ENCODE peak calls at places on chromosomes 1 and 21, in six cellular contexts. One of them, this sample, is unnamed.

GRCh38 chr1:226643701-226644540 is 95.2 kb downstream of the ITPKB start:
- DNase-seq in mucosa of descending colon: peak; percentile 41
- DNase-seq in vagina: no peak
- DNase-seq in neural progenitor cell: no peak
- DNase-seq in psoas muscle: peak; percentile 11
- DNase-seq in GM23338: no peak
- DNase-seq in this sample: peak; percentile 86

GRCh38 chr1:246632584-246633168 is 66.4 kb downstream of the CNST start:
- DNase-seq in mucosa of descending colon: no peak
- DNase-seq in vagina: no peak
- DNase-seq in neural progenitor cell: peak; percentile 8
- DNase-seq in psoas muscle: no peak
- DNase-seq in GM23338: no peak
- DNase-seq in this sample: no peak

GRCh38 chr21:45390121-45390751 is 14.7 kb upstream of the COL18A1 start:
- DNase-seq in mucosa of descending colon: peak; percentile 15
- DNase-seq in vagina: no peak
- DNase-seq in neural progenitor cell: no peak
- DNase-seq in psoas muscle: peak; percentile 6
- DNase-seq in GM23338: no peak
- DNase-seq in this sample: peak; percentile 34

GRCh38 chr1:100988121-100988520 is 37.5 kb downstream of the DPH5 start:
- DNase-seq in mucosa of descending colon: no peak
- DNase-seq in vagina: no peak
- DNase-seq in neural progenitor cell: no peak
- DNase-seq in psoas muscle: no peak
- DNase-seq in GM23338: no peak
- DNase-seq in this sample: no peak

GRCh38 chr21:33332143-33332542 is 7.4 kb downstream of the IFNAR1 start:
- DNase-seq in mucosa of descending colon: no peak
- DNase-seq in vagina: no peak
- DNase-seq in neural progenitor cell: no peak
- DNase-seq in psoas muscle: no peak
- DNase-seq in GM23338: no peak
- DNase-seq in this sample: no peak

GRCh38 chr21:26499475-26499874 is 73.6 kb downstream of the CYYR1 start:
- DNase-seq in mucosa of descending colon: no peak
- DNase-seq in vagina: no peak
- DNase-seq in neural progenitor cell: no peak
- DNase-seq in psoas muscle: no peak
- DNase-seq in GM23338: no peak
- DNase-seq in this sample: no peak

GRCh38 chr1:185017338-185017737 is 28.0 kb upstream of the RNF2 start:
- DNase-seq in mucosa of descending colon: no peak
- DNase-seq in vagina: no peak
- DNase-seq in neural progenitor cell: no peak
- DNase-seq in psoas muscle: no peak
- DNase-seq in GM23338: no peak
- DNase-seq in this sample: no peak

GRCh38 chr1:166020229-166020628 is 146.6 kb downstream of the FAM78B start:
- DNase-seq in mucosa of descending colon: no peak
- DNase-seq in vagina: no peak
- DNase-seq in neural progenitor cell: no peak
- DNase-seq in psoas muscle: no peak
- DNase-seq in GM23338: no peak
- DNase-seq in this sample: no peak

GRCh38 chr1:21229246-21230000 is 52.7 kb upstream of the EIF4G3 start:
- DNase-seq in mucosa of descending colon: no peak
- DNase-seq in vagina: no peak
- DNase-seq in neural progenitor cell: no peak
- DNase-seq in psoas muscle: no peak
- DNase-seq in GM23338: no peak
- DNase-seq in this sample: no peak

GRCh38 chr1:181659348-181659957 is 176.1 kb downstream of the CACNA1E start:
- DNase-seq in mucosa of descending colon: no peak
- DNase-seq in vagina: no peak
- DNase-seq in neural progenitor cell: no peak
- DNase-seq in psoas muscle: no peak
- DNase-seq in GM23338: peak; percentile 23
- DNase-seq in this sample: no peak

GRCh38 chr1:214305164-214305751 is 24.3 kb downstream of the SMYD2 start:
- DNase-seq in mucosa of descending colon: no peak
- DNase-seq in vagina: no peak
- DNase-seq in neural progenitor cell: no peak
- DNase-seq in psoas muscle: no peak
- DNase-seq in GM23338: no peak
- DNase-seq in this sample: no peak

GRCh38 chr1:203556047-203556851 is 62.3 kb downstream of the OPTC start:
- DNase-seq in mucosa of descending colon: peak; percentile 31
- DNase-seq in vagina: peak; percentile 90
- DNase-seq in neural progenitor cell: peak; percentile 50
- DNase-seq in psoas muscle: peak; percentile 75
- DNase-seq in GM23338: peak; percentile 82
- DNase-seq in this sample: no peak

GRCh38 chr1:26696645-26697440 is 1.0 kb downstream of the ARID1A start:
- DNase-seq in mucosa of descending colon: peak; percentile 71
- DNase-seq in vagina: no peak
- DNase-seq in neural progenitor cell: peak; percentile 61
- DNase-seq in psoas muscle: peak; percentile 43
- DNase-seq in GM23338: no peak
- DNase-seq in this sample: peak; percentile 75

GRCh38 chr1:6485937-6486250 is 5.6 kb downstream of the PLEKHG5 start:
- DNase-seq in mucosa of descending colon: no peak
- DNase-seq in vagina: no peak
- DNase-seq in neural progenitor cell: no peak
- DNase-seq in psoas muscle: no peak
- DNase-seq in GM23338: no peak
- DNase-seq in this sample: no peak

GRCh38 chr1:111904478-111905218 is 84.8 kb downstream of the KCND3 start:
- DNase-seq in mucosa of descending colon: no peak
- DNase-seq in vagina: no peak
- DNase-seq in neural progenitor cell: peak; percentile 85
- DNase-seq in psoas muscle: no peak
- DNase-seq in GM23338: peak; percentile 42
- DNase-seq in this sample: no peak

GRCh38 chr1:206503591-206504362 is 3.6 kb upstream of the RASSF5 start:
- DNase-seq in mucosa of descending colon: peak; percentile 27
- DNase-seq in vagina: no peak
- DNase-seq in neural progenitor cell: no peak
- DNase-seq in psoas muscle: peak; percentile 64
- DNase-seq in GM23338: no peak
- DNase-seq in this sample: no peak

GRCh38 chr21:39705849-39706248 is 39.1 kb upstream of the IGSF5 start:
- DNase-seq in mucosa of descending colon: no peak
- DNase-seq in vagina: no peak
- DNase-seq in neural progenitor cell: no peak
- DNase-seq in psoas muscle: no peak
- DNase-seq in GM23338: no peak
- DNase-seq in this sample: no peak

GRCh38 chr21:41895643-41896493 is 16.7 kb upstream of the PRDM15 start:
- DNase-seq in mucosa of descending colon: no peak
- DNase-seq in vagina: no peak
- DNase-seq in neural progenitor cell: no peak
- DNase-seq in psoas muscle: no peak
- DNase-seq in GM23338: peak; percentile 56
- DNase-seq in this sample: no peak

GRCh38 chr1:91499904-91500755 is 521 bp upstream of the CDC7 start:
- DNase-seq in mucosa of descending colon: no peak
- DNase-seq in vagina: no peak
- DNase-seq in neural progenitor cell: peak; percentile 3
- DNase-seq in psoas muscle: no peak
- DNase-seq in GM23338: peak; percentile 24
- DNase-seq in this sample: no peak

GRCh38 chr1:27724961-27725373 is 794 bp upstream of the FAM76A start:
- DNase-seq in mucosa of descending colon: peak; percentile 46
- DNase-seq in vagina: peak; percentile 90
- DNase-seq in neural progenitor cell: peak; percentile 41
- DNase-seq in psoas muscle: peak; percentile 36
- DNase-seq in GM23338: peak; percentile 83
- DNase-seq in this sample: no peak

GRCh38 chr1:110952031-110952430 is 11.7 kb downstream of the LRIF1 start:
- DNase-seq in mucosa of descending colon: no peak
- DNase-seq in vagina: no peak
- DNase-seq in neural progenitor cell: no peak
- DNase-seq in psoas muscle: no peak
- DNase-seq in GM23338: no peak
- DNase-seq in this sample: no peak

GRCh38 chr1:59427155-59427554 is 130.3 kb downstream of the FGGY start:
- DNase-seq in mucosa of descending colon: no peak
- DNase-seq in vagina: no peak
- DNase-seq in neural progenitor cell: no peak
- DNase-seq in psoas muscle: peak; percentile 80
- DNase-seq in GM23338: no peak
- DNase-seq in this sample: no peak

GRCh38 chr1:14516974-14517812 is 81.3 kb upstream of the KAZN start:
- DNase-seq in mucosa of descending colon: no peak
- DNase-seq in vagina: no peak
- DNase-seq in neural progenitor cell: no peak
- DNase-seq in psoas muscle: no peak
- DNase-seq in GM23338: no peak
- DNase-seq in this sample: no peak

GRCh38 chr1:157045251-157046218 is at the start of gene ARHGEF11:
- DNase-seq in mucosa of descending colon: peak; percentile 95
- DNase-seq in vagina: no peak
- DNase-seq in neural progenitor cell: peak; percentile 97
- DNase-seq in psoas muscle: peak; percentile 95
- DNase-seq in GM23338: peak; percentile 93
- DNase-seq in this sample: peak; percentile 95

GRCh38 chr1:164780863-164781262 is 221.9 kb downstream of the PBX1 start:
- DNase-seq in mucosa of descending colon: no peak
- DNase-seq in vagina: peak; percentile 88
- DNase-seq in neural progenitor cell: no peak
- DNase-seq in psoas muscle: peak; percentile 58
- DNase-seq in GM23338: no peak
- DNase-seq in this sample: no peak

GRCh38 chr1:218330043-218330623 is 15.0 kb upstream of the TGFB2 start:
- DNase-seq in mucosa of descending colon: no peak
- DNase-seq in vagina: no peak
- DNase-seq in neural progenitor cell: peak; percentile 34
- DNase-seq in psoas muscle: no peak
- DNase-seq in GM23338: peak; percentile 48
- DNase-seq in this sample: no peak

GRCh38 chr1:93676424-93676823 is 5.2 kb downstream of the BCAR3 start:
- DNase-seq in mucosa of descending colon: no peak
- DNase-seq in vagina: no peak
- DNase-seq in neural progenitor cell: no peak
- DNase-seq in psoas muscle: peak; percentile 36
- DNase-seq in GM23338: no peak
- DNase-seq in this sample: no peak
- H3K4me1 ChIP-seq in mucosa of descending colon: peaks cover 27% of the 10 kb centered on the region
- H3K4me1 ChIP-seq in vagina: peaks cover 75% of the 10 kb centered on the region
- H3K4me1 ChIP-seq in neural progenitor cell: peaks cover 22% of the 10 kb centered on the region
- H3K4me1 ChIP-seq in psoas muscle: peaks cover 34% of the 10 kb centered on the region
- H3K4me1 ChIP-seq in GM23338: peaks cover 9% of the 10 kb centered on the region
- H3K4me1 ChIP-seq in this sample: peaks cover 31% of the 10 kb centered on the region

GRCh38 chr1:200302893-200303250 is 107.0 kb downstream of the ZNF281 start:
- DNase-seq in mucosa of descending colon: no peak
- DNase-seq in vagina: no peak
- DNase-seq in neural progenitor cell: peak; percentile 63
- DNase-seq in psoas muscle: no peak
- DNase-seq in GM23338: peak; percentile 50
- DNase-seq in this sample: no peak

GRCh38 chr1:200298242-200298641 is 111.6 kb downstream of the ZNF281 start:
- DNase-seq in mucosa of descending colon: no peak
- DNase-seq in vagina: no peak
- DNase-seq in neural progenitor cell: no peak
- DNase-seq in psoas muscle: no peak
- DNase-seq in GM23338: no peak
- DNase-seq in this sample: no peak

GRCh38 chr1:200299571-200299970 is 110.3 kb downstream of the ZNF281 start:
- DNase-seq in mucosa of descending colon: no peak
- DNase-seq in vagina: no peak
- DNase-seq in neural progenitor cell: no peak
- DNase-seq in psoas muscle: no peak
- DNase-seq in GM23338: no peak
- DNase-seq in this sample: no peak

GRCh38 chr1:200302192-200302892 is 107.5 kb downstream of the ZNF281 start:
- DNase-seq in mucosa of descending colon: peak; percentile 62
- DNase-seq in vagina: no peak
- DNase-seq in neural progenitor cell: peak; percentile 42
- DNase-seq in psoas muscle: no peak
- DNase-seq in GM23338: peak; percentile 67
- DNase-seq in this sample: peak; percentile 68

DNA sequence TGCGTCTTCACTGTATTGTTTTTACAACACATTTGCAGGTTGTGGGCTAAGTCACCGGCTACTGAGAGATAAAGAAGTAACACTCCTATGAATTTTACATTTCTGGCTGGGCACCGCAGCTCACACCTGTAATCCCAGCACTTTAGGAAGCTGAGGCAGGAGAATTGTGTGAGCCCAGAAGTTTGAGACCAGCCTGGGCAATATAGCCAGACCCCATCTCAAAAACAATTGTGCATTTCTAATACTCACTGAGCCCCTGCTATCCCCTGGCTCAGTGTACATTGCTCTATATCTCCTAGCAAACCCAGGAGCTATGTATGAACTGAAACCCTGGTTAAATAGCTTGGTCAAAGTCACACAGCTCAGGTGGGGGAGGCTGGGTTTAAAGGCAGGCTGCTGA is 108.7 kb downstream of the ZNF281 start:
- DNase-seq in mucosa of descending colon: no peak
- DNase-seq in vagina: no peak
- DNase-seq in neural progenitor cell: no peak
- DNase-seq in psoas muscle: no peak
- DNase-seq in GM23338: no peak
- DNase-seq in this sample: no peak
- H3K4me3 ChIP-seq in mucosa of descending colon: no peak overlapping the region
- H3K4me3 ChIP-seq in vagina: no peak overlapping the region
- H3K4me3 ChIP-seq in neural progenitor cell: no peak overlapping the region
- H3K4me3 ChIP-seq in psoas muscle: no peak overlapping the region
- H3K4me3 ChIP-seq in GM23338: peak overlapping the region; percentile 61
- H3K4me3 ChIP-seq in this sample: no peak overlapping the region

GRCh38 chr1:223835754-223836153 is 10.0 kb downstream of the TP53BP2 start:
- DNase-seq in mucosa of descending colon: no peak
- DNase-seq in vagina: no peak
- DNase-seq in neural progenitor cell: no peak
- DNase-seq in psoas muscle: no peak
- DNase-seq in GM23338: no peak
- DNase-seq in this sample: no peak
- H3K4me1 ChIP-seq in mucosa of descending colon: peaks cover 10% of the 10 kb centered on the region
- H3K4me1 ChIP-seq in vagina: peaks cover 76% of the 10 kb centered on the region
- H3K4me1 ChIP-seq in neural progenitor cell: peaks cover 38% of the 10 kb centered on the region
- H3K4me1 ChIP-seq in psoas muscle: peaks cover 68% of the 10 kb centered on the region
- H3K4me1 ChIP-seq in GM23338: peaks cover 51% of the 10 kb centered on the region
- H3K4me1 ChIP-seq in this sample: no peaks in the 10 kb centered on the region

DNA sequence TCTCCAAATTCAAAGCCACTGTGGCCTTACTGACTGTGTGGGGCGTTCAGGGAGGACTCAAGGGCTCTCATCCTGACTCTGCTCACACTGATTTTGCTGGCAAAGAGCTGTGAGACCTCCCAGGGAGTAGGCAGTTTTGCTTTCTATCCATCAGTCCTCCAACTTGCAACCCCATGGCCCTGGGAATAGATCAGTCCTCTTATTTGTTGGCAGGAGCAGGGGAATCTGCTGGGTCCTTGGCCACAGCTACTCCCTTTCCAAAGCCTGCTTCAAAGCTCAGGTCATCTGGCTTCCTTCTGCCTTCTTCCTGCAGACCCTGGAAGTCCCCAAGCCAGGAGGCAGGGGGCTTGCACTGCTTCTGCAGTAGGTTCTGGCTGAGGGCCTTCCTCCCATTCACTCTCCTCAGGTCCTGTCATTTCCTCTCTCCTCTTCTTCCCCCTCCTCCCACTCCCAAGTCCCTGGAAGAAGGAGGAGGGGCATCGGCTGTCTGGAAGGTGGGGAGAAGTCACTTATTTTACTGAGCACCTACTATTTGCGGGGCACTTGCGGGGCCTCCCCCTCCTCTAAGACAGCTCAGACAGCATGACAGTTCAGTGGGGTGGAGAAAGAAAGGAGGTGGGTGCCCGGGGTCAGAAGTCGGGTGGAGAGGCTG is 835 bp upstream of the NAV1 start:
- DNase-seq in mucosa of descending colon: no peak
- DNase-seq in vagina: no peak
- DNase-seq in neural progenitor cell: peak; percentile 38
- DNase-seq in psoas muscle: no peak
- DNase-seq in GM23338: peak; percentile 76
- DNase-seq in this sample: no peak
- H3K4me3 ChIP-seq in mucosa of descending colon: no peak overlapping the region
- H3K4me3 ChIP-seq in vagina: peak overlapping the region; percentile 56
- H3K4me3 ChIP-seq in neural progenitor cell: peak overlapping the region; percentile 70
- H3K4me3 ChIP-seq in psoas muscle: peak overlapping the region; percentile 73
- H3K4me3 ChIP-seq in GM23338: peak overlapping the region; percentile 94
- H3K4me3 ChIP-seq in this sample: peak overlapping the region; percentile 53